ENCODE peak calls at places on chromosomes 13 and 19, in ten cellular contexts. U, A, I, H, S, O, L, M, W and J are unnamed samples.

GRCh38 chr13:18951412-18951811 is 230.2 kb downstream of the TUBA3C start:
- DNase-seq in W (no peak), A (no peak), I (no peak), L (no peak), H (no peak), M (no peak), U (no peak), S (no peak), O (no peak), J (no peak)

GRCh38 chr13:87376081-87376480 is 295.1 kb upstream of the SLITRK5 start:
- DNase-seq in O (no peak), W (no peak), H (no peak), I (no peak), A (no peak), U (no peak), S (no peak), M (no peak), L (no peak), J (no peak)

GRCh38 chr19:11457115-11457514 is 21.7 kb downstream of the PRKCSH start:
- DNase-seq in L (no peak), H (no peak), O (no peak), A (no peak), U (no peak), W (no peak), I (no peak), M (no peak), S (no peak), J (no peak)

GRCh38 chr13:30520571-30520970 is 54.8 kb upstream of the HMGB1 start:
- DNase-seq in H (no peak), L (peak), U (no peak), I (peak), O (no peak), A (peak), S (no peak), W (no peak), M (no peak), J (no peak)

GRCh38 chr19:12265921-12266704 is 28.6 kb downstream of the ZNF44 start:
- DNase-seq in U (no peak), O (no peak), I (no peak), M (no peak), S (no peak), W (no peak), H (no peak), A (no peak), L (no peak), J (no peak)

GRCh38 chr13:112229992-112230872 is 145.9 kb upstream of the SPACA7 start:
- DNase-seq in S (no peak), I (no peak), L (no peak), M (no peak), A (no peak), U (no peak), W (no peak), H (peak), O (peak), J (no peak)

GRCh38 chr19:52099497-52100138 is 4.1 kb upstream of the ZNF841 start:
- DNase-seq in W (no peak), S (no peak), O (no peak), M (no peak), U (no peak), A (no peak), L (no peak), H (no peak), I (no peak), J (no peak)

GRCh38 chr19:51552996-51553725 is 17.9 kb upstream of the ZNF175 start:
- DNase-seq in H (no peak), S (peak), O (no peak), M (peak), A (no peak), U (peak), W (peak), L (peak), I (peak), J (no peak)

GRCh38 chr19:46482645-46483044 is 11.3 kb upstream of the PNMA8A start:
- DNase-seq in S (no peak), L (no peak), O (no peak), U (no peak), W (no peak), I (peak), M (no peak), H (no peak), A (no peak), J (no peak)

GRCh38 chr13:110331362-110331761 is 24.3 kb downstream of the COL4A2 start:
- DNase-seq in H (no peak), W (no peak), L (no peak), S (no peak), A (no peak), M (no peak), O (peak), I (no peak), U (no peak), J (no peak)

GRCh38 chr13:113489549-113490495 is 689 bp downstream of the DCUN1D2 start:
- DNase-seq in W (peak), S (peak), U (peak), L (peak), A (no peak), I (peak), M (peak), O (peak), H (no peak), J (no peak)

DNA sequence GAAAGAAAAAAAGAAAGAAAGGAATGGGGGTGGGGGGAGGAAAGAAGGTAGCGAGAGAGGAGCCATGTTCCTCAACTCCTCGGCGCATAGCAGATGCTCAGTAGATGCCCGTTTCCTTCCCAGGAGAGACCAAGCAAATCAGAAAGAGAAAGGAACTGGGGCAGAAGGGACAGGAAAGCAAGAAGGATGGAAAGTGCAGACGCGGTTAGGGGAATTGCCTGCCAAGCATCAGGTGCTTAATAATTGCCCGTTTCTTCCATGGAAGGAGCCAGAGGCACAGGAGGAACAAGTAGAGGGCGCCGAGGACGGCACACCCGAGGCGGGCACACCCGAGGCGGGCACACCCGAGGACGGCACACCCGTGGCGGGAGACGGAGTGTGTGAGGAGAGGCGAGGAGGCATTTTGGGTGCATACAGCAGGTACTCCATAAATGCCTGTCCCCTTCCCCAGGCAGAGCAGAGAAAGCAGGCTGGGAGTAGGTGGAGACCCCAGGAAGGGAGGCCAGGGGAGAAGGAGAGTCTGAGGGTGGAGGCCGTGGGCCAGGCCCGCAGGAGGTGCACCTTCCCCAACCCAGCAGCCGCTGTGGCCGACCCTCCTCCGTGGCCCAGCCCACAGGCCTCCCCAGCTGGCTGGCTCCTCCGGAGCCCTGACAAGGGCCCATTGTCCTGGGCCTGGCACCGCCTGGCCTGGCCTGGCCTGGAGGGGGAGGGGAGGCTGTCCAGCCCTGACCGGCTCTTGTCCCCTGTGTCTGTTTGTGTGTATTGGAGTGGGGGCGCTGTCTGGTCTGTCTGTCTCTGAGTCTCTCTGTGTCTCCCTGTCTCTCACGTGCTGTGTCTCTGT is 14.6 kb downstream of the JOSD2 start:
- DNase-seq in W (peak), M (peak), S (no peak), H (no peak), I (no peak), U (no peak), A (no peak), O (peak), L (no peak), J (no peak)
- TF ChIP-seq CTCF in W (no peak), M (no peak), S (no peak), H (no peak), I (no peak), U (no peak), A (no peak), O (no peak), L (no peak), J (no peak)

GRCh38 chr19:4543444-4543843 is 3.6 kb upstream of the LRG1 start:
- DNase-seq in H (no peak), M (no peak), I (no peak), U (no peak), S (no peak), L (no peak), W (no peak), O (no peak), A (no peak), J (no peak)
- TF ChIP-seq CTCF in H (no peak), M (no peak), I (no peak), U (no peak), S (no peak), L (no peak), W (no peak), O (no peak), A (no peak), J (no peak)

GRCh38 chr19:656751-657559 is 6.1 kb downstream of the RNF126 start:
- DNase-seq in A (no peak), H (no peak), S (no peak), I (no peak), W (no peak), M (no peak), U (no peak), L (no peak), O (no peak), J (no peak)
- TF ChIP-seq CTCF in A (no peak), H (no peak), S (no peak), I (no peak), W (no peak), M (no peak), U (no peak), L (no peak), O (no peak), J (no peak)

DNA sequence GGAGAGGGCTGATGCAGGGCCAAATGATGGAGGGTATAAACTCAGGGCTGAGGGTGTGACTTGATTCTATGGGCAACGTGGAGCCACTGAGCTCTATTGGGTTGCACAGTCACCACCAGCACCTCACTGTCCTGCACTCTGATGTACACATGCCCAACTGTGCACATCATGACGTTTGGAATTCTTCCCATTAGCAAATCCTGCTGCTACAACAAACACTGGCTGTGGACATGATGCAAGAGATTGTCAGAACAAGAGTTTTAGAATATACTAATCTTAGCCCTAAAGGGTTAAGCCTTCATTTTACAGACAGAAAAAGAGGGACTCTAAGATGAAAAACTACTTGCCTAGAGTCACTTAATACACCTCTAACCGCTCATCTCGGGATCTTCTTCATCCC is 2.4 kb upstream of the TTYH1 start:
- DNase-seq in I (no peak), U (no peak), O (no peak), M (no peak), W (no peak), A (no peak), L (no peak), H (no peak), S (no peak), J (no peak)
- TF ChIP-seq CTCF in I (no peak), U (no peak), O (no peak), M (no peak), W (no peak), A (no peak), L (no peak), H (no peak), S (no peak), J (no peak)